ENCODE peak calls at places on chromosomes 2 and 18, in ten cellular contexts. S, R, E, U, F, Y, Z, X, N and G are unnamed samples.

GRCh38 chr18:60452424-60452823 is 79.8 kb upstream of the MC4R start:
- DNase-seq in S (peak; percentile 20), R (no peak), E (no peak), U (peak; percentile 3), F (no peak), Y (no peak), Z (no peak), X (no peak), N (no peak), G (no peak)

GRCh38 chr18:48002933-48003365 is 72.5 kb upstream of the SMAD2 start:
- DNase-seq in S (no peak), R (no peak), E (no peak), U (peak; percentile 7), F (no peak), Y (peak; percentile 88), Z (peak; percentile 91), X (no peak), N (no peak), G (peak; percentile 88)

GRCh38 chr2:6372317-6372903 is 493.3 kb downstream of the CMPK2 start:
- DNase-seq in S (peak; percentile 70), R (no peak), E (no peak), U (peak; percentile 73), F (no peak), Y (peak; percentile 88), Z (peak; percentile 70), X (no peak), N (no peak), G (no peak)

GRCh38 chr2:17867133-17867532 is 11.3 kb upstream of the KCNS3 start:
- DNase-seq in S (no peak), R (no peak), E (no peak), U (no peak), F (no peak), Y (no peak), Z (no peak), X (no peak), N (no peak), G (no peak)

GRCh38 chr18:35920623-35921022 is 51.9 kb upstream of the RMP24 start:
- DNase-seq in S (no peak), R (no peak), E (no peak), U (no peak), F (no peak), Y (no peak), Z (no peak), X (no peak), N (no peak), G (no peak)

GRCh38 chr2:163441603-163442002 is 294.2 kb downstream of the FIGN start:
- DNase-seq in S (no peak), R (no peak), E (no peak), U (no peak), F (no peak), Y (no peak), Z (peak; percentile 7), X (no peak), N (no peak), G (no peak)

GRCh38 chr2:43038034-43038719 is 188.2 kb downstream of the ZFP36L2 start:
- DNase-seq in S (peak; percentile 49), R (no peak), E (no peak), U (peak; percentile 35), F (no peak), Y (peak; percentile 79), Z (no peak), X (no peak), N (peak; percentile 60), G (no peak)

GRCh38 chr18:49876536-49876935 is 63.2 kb upstream of the ACAA2 start:
- DNase-seq in S (no peak), R (no peak), E (no peak), U (no peak), F (no peak), Y (no peak), Z (no peak), X (no peak), N (no peak), G (no peak)

GRCh38 chr2:183162362-183162761 is 38.1 kb downstream of the NUP35 start:
- DNase-seq in S (no peak), R (no peak), E (no peak), U (peak; percentile 73), F (no peak), Y (peak; percentile 46), Z (no peak), X (no peak), N (no peak), G (no peak)

GRCh38 chr2:46719499-46719898 is 196.1 kb downstream of the MCFD2 start:
- DNase-seq in S (no peak), R (no peak), E (no peak), U (peak; percentile 91), F (no peak), Y (peak; percentile 29), Z (peak; percentile 31), X (no peak), N (no peak), G (no peak)

GRCh38 chr18:61173579-61173978 is 159.7 kb upstream of the CDH20 start:
- DNase-seq in S (no peak), R (no peak), E (no peak), U (no peak), F (no peak), Y (no peak), Z (no peak), X (no peak), N (no peak), G (no peak)

GRCh38 chr2:128526455-128526976 is 207.8 kb upstream of the HS6ST1 start:
- DNase-seq in S (no peak), R (no peak), E (no peak), U (no peak), F (no peak), Y (no peak), Z (no peak), X (no peak), N (no peak), G (no peak)

GRCh38 chr2:240235811-240236210 is 95.4 kb upstream of the OTOS start:
- DNase-seq in S (no peak), R (no peak), E (no peak), U (no peak), F (no peak), Y (no peak), Z (no peak), X (no peak), N (peak; percentile 17), G (no peak)

GRCh38 chr18:37565138-37565984 is at the start of gene CELF4:
- DNase-seq in S (no peak), R (no peak), E (no peak), U (no peak), F (no peak), Y (no peak), Z (no peak), X (no peak), N (no peak), G (no peak)

GRCh38 chr18:39134255-39134654 is 1568.7 kb upstream of the CELF4 start:
- DNase-seq in S (no peak), R (no peak), E (no peak), U (no peak), F (no peak), Y (no peak), Z (no peak), X (no peak), N (no peak), G (no peak)

GRCh38 chr2:27931361-27931937 is 40.9 kb downstream of the BABAM2 start:
- DNase-seq in S (no peak), R (no peak), E (no peak), U (no peak), F (no peak), Y (no peak), Z (no peak), X (no peak), N (no peak), G (no peak)

GRCh38 chr2:31354837-31355236 is 59.7 kb downstream of the XDH start:
- DNase-seq in S (no peak), R (no peak), E (no peak), U (no peak), F (no peak), Y (no peak), Z (no peak), X (no peak), N (no peak), G (no peak)

GRCh38 chr2:147082850-147083522 is 761.8 kb upstream of the ACVR2A start:
- DNase-seq in S (no peak), R (no peak), E (no peak), U (peak; percentile 62), F (peak; percentile 78), Y (peak; percentile 23), Z (peak; percentile 37), X (no peak), N (peak; percentile 25), G (no peak)

GRCh38 chr18:48929212-48929612 is 21.6 kb downstream of the SMAD7 start:
- DNase-seq in S (no peak), R (no peak), E (no peak), U (peak; percentile 33), F (no peak), Y (no peak), Z (no peak), X (no peak), N (no peak), G (no peak)

GRCh38 chr2:144404621-144405312 is 115.2 kb downstream of the ZEB2 start:
- DNase-seq in S (no peak), R (no peak), E (no peak), U (peak; percentile 39), F (no peak), Y (no peak), Z (no peak), X (no peak), N (no peak), G (no peak)

GRCh38 chr18:48326901-48327675 is 82.1 kb downstream of the ZBTB7C start:
- DNase-seq in S (no peak), R (no peak), E (no peak), U (peak; percentile 29), F (no peak), Y (peak; percentile 28), Z (peak; percentile 42), X (no peak), N (no peak), G (no peak)

GRCh38 chr2:9358846-9359245 is 64.5 kb downstream of the ITGB1BP1 start:
- DNase-seq in S (no peak), R (no peak), E (no peak), U (no peak), F (no peak), Y (no peak), Z (no peak), X (no peak), N (no peak), G (no peak)

GRCh38 chr2:160406591-160407392 is 86.8 kb downstream of the RBMS1 start:
- DNase-seq in S (no peak), R (peak; percentile 73), E (peak; percentile 89), U (peak; percentile 80), F (peak; percentile 74), Y (peak; percentile 63), Z (peak; percentile 53), X (peak; percentile 83), N (peak; percentile 65), G (peak; percentile 76)

GRCh38 chr2:161123531-161124030 is 36.6 kb upstream of the TANK start:
- DNase-seq in S (no peak), R (no peak), E (no peak), U (no peak), F (peak; percentile 30), Y (no peak), Z (no peak), X (no peak), N (no peak), G (no peak)